ENCODE peak calls at places on chromosomes 12 and 14, in five cellular contexts. One of them, this sample, is unnamed.

GRCh38 chr14:102226356-102227125 is 78.4 kb downstream of the MOK start:
- DNase-seq in endothelial cell of umbilical vein: no peak
- DNase-seq in naive thymus-derived CD4-positive, alpha-beta T cell: no peak
- DNase-seq in body of pancreas: no peak
- DNase-seq in GM06990: no peak
- DNase-seq in this sample: no peak

GRCh38 chr12:48936379-48936979 is 11.2 kb upstream of the FKBP11 start:
- DNase-seq in endothelial cell of umbilical vein: peak; percentile 64
- DNase-seq in naive thymus-derived CD4-positive, alpha-beta T cell: peak; percentile 87
- DNase-seq in body of pancreas: peak; percentile 75
- DNase-seq in GM06990: no peak
- DNase-seq in this sample: peak; percentile 48

GRCh38 chr14:104343690-104344640 is 205.6 kb downstream of the KIF26A start:
- DNase-seq in endothelial cell of umbilical vein: no peak
- DNase-seq in naive thymus-derived CD4-positive, alpha-beta T cell: no peak
- DNase-seq in body of pancreas: no peak
- DNase-seq in GM06990: no peak
- DNase-seq in this sample: no peak

GRCh38 chr12:100716658-100716948 is 78.0 kb upstream of the ANO4 start:
- DNase-seq in endothelial cell of umbilical vein: no peak
- DNase-seq in naive thymus-derived CD4-positive, alpha-beta T cell: no peak
- DNase-seq in body of pancreas: no peak
- DNase-seq in GM06990: no peak
- DNase-seq in this sample: no peak

GRCh38 chr12:132078190-132078589 is 65.9 kb downstream of the DDX51 start:
- DNase-seq in endothelial cell of umbilical vein: peak; percentile 96
- DNase-seq in naive thymus-derived CD4-positive, alpha-beta T cell: no peak
- DNase-seq in body of pancreas: no peak
- DNase-seq in GM06990: no peak
- DNase-seq in this sample: peak; percentile 87

GRCh38 chr12:12927211-12928079 is 24.5 kb downstream of the GPRC5D start:
- DNase-seq in endothelial cell of umbilical vein: peak; percentile 97
- DNase-seq in naive thymus-derived CD4-positive, alpha-beta T cell: no peak
- DNase-seq in body of pancreas: peak; percentile 96
- DNase-seq in GM06990: no peak
- DNase-seq in this sample: no peak

GRCh38 chr12:123180171-123180570 is 29.3 kb upstream of the PITPNM2 start:
- DNase-seq in endothelial cell of umbilical vein: no peak
- DNase-seq in naive thymus-derived CD4-positive, alpha-beta T cell: no peak
- DNase-seq in body of pancreas: no peak
- DNase-seq in GM06990: no peak
- DNase-seq in this sample: no peak

GRCh38 chr12:92146865-92147264 is 1.2 kb upstream of the BTG1 start:
- DNase-seq in endothelial cell of umbilical vein: no peak
- DNase-seq in naive thymus-derived CD4-positive, alpha-beta T cell: no peak
- DNase-seq in body of pancreas: no peak
- DNase-seq in GM06990: no peak
- DNase-seq in this sample: no peak

GRCh38 chr12:123264642-123265041 is 7.0 kb downstream of the CDK2AP1 start:
- DNase-seq in endothelial cell of umbilical vein: no peak
- DNase-seq in naive thymus-derived CD4-positive, alpha-beta T cell: no peak
- DNase-seq in body of pancreas: no peak
- DNase-seq in GM06990: no peak
- DNase-seq in this sample: no peak

GRCh38 chr14:85333313-85333712 is 196.6 kb upstream of the FLRT2 start:
- DNase-seq in endothelial cell of umbilical vein: peak; percentile 67
- DNase-seq in naive thymus-derived CD4-positive, alpha-beta T cell: no peak
- DNase-seq in body of pancreas: peak; percentile 3
- DNase-seq in GM06990: no peak
- DNase-seq in this sample: peak; percentile 16

GRCh38 chr14:34623506-34623905 is 6.4 kb downstream of the SNX6 start:
- DNase-seq in endothelial cell of umbilical vein: peak; percentile 65
- DNase-seq in naive thymus-derived CD4-positive, alpha-beta T cell: no peak
- DNase-seq in body of pancreas: no peak
- DNase-seq in GM06990: no peak
- DNase-seq in this sample: no peak

GRCh38 chr14:61601923-61602732 is 93.2 kb upstream of the HIF1A start:
- DNase-seq in endothelial cell of umbilical vein: no peak
- DNase-seq in naive thymus-derived CD4-positive, alpha-beta T cell: no peak
- DNase-seq in body of pancreas: no peak
- DNase-seq in GM06990: no peak
- DNase-seq in this sample: no peak

GRCh38 chr12:50099302-50100008 is 4.4 kb upstream of the GPD1 start:
- DNase-seq in endothelial cell of umbilical vein: no peak
- DNase-seq in naive thymus-derived CD4-positive, alpha-beta T cell: no peak
- DNase-seq in body of pancreas: no peak
- DNase-seq in GM06990: no peak
- DNase-seq in this sample: peak; percentile 38

GRCh38 chr12:4346931-4347330 is 25.9 kb downstream of the TIGAR start:
- DNase-seq in endothelial cell of umbilical vein: peak; percentile 9
- DNase-seq in naive thymus-derived CD4-positive, alpha-beta T cell: no peak
- DNase-seq in body of pancreas: no peak
- DNase-seq in GM06990: no peak
- DNase-seq in this sample: no peak

GRCh38 chr12:32312049-32312670 is 87.2 kb upstream of the FGD4 start:
- DNase-seq in endothelial cell of umbilical vein: peak; percentile 85
- DNase-seq in naive thymus-derived CD4-positive, alpha-beta T cell: peak; percentile 39
- DNase-seq in body of pancreas: peak; percentile 3
- DNase-seq in GM06990: no peak
- DNase-seq in this sample: no peak

GRCh38 chr14:38524636-38525403 is 268.9 kb upstream of the CLEC14A start:
- DNase-seq in endothelial cell of umbilical vein: no peak
- DNase-seq in naive thymus-derived CD4-positive, alpha-beta T cell: no peak
- DNase-seq in body of pancreas: no peak
- DNase-seq in GM06990: no peak
- DNase-seq in this sample: no peak

GRCh38 chr12:108854055-108854452 is 3.3 kb downstream of the SSH1 start:
- DNase-seq in endothelial cell of umbilical vein: no peak
- DNase-seq in naive thymus-derived CD4-positive, alpha-beta T cell: no peak
- DNase-seq in body of pancreas: peak; percentile 48
- DNase-seq in GM06990: no peak
- DNase-seq in this sample: peak; percentile 55

GRCh38 chr12:58313091-58313855 is 371.9 kb downstream of the ATP23 start:
- DNase-seq in endothelial cell of umbilical vein: peak; percentile 64
- DNase-seq in naive thymus-derived CD4-positive, alpha-beta T cell: no peak
- DNase-seq in body of pancreas: no peak
- DNase-seq in GM06990: no peak
- DNase-seq in this sample: peak; percentile 7

GRCh38 chr12:97275261-97276197 is 187.1 kb upstream of the RMST start:
- DNase-seq in endothelial cell of umbilical vein: no peak
- DNase-seq in naive thymus-derived CD4-positive, alpha-beta T cell: no peak
- DNase-seq in body of pancreas: peak; percentile 9
- DNase-seq in GM06990: peak; percentile 5
- DNase-seq in this sample: peak; percentile 8

GRCh38 chr12:1083888-1084262 is 92.9 kb downstream of the ERC1 start:
- DNase-seq in endothelial cell of umbilical vein: no peak
- DNase-seq in naive thymus-derived CD4-positive, alpha-beta T cell: no peak
- DNase-seq in body of pancreas: peak; percentile 86
- DNase-seq in GM06990: no peak
- DNase-seq in this sample: no peak

GRCh38 chr14:96797188-96797942 is at the start of gene VRK1:
- DNase-seq in endothelial cell of umbilical vein: peak; percentile 98
- DNase-seq in naive thymus-derived CD4-positive, alpha-beta T cell: peak; percentile 91
- DNase-seq in body of pancreas: peak; percentile 95
- DNase-seq in GM06990: peak; percentile 97
- DNase-seq in this sample: peak; percentile 91

GRCh38 chr14:72894623-72895378 is 900 bp upstream of the DPF3 start:
- DNase-seq in endothelial cell of umbilical vein: peak; percentile 59
- DNase-seq in naive thymus-derived CD4-positive, alpha-beta T cell: peak; percentile 14
- DNase-seq in body of pancreas: peak; percentile 44
- DNase-seq in GM06990: peak; percentile 22
- DNase-seq in this sample: no peak

GRCh38 chr14:34833545-34834523 is 41.3 kb downstream of the BAZ1A start:
- DNase-seq in endothelial cell of umbilical vein: no peak
- DNase-seq in naive thymus-derived CD4-positive, alpha-beta T cell: peak; percentile 12
- DNase-seq in body of pancreas: no peak
- DNase-seq in GM06990: no peak
- DNase-seq in this sample: no peak

GRCh38 chr12:97368462-97369150 is 94.0 kb upstream of the RMST start:
- DNase-seq in endothelial cell of umbilical vein: no peak
- DNase-seq in naive thymus-derived CD4-positive, alpha-beta T cell: no peak
- DNase-seq in body of pancreas: no peak
- DNase-seq in GM06990: no peak
- DNase-seq in this sample: no peak

GRCh38 chr14:49972840-49973239 is 80.0 kb downstream of the ARF6 start:
- DNase-seq in endothelial cell of umbilical vein: peak; percentile 79
- DNase-seq in naive thymus-derived CD4-positive, alpha-beta T cell: no peak
- DNase-seq in body of pancreas: peak; percentile 64
- DNase-seq in GM06990: no peak
- DNase-seq in this sample: peak; percentile 78

DNA sequence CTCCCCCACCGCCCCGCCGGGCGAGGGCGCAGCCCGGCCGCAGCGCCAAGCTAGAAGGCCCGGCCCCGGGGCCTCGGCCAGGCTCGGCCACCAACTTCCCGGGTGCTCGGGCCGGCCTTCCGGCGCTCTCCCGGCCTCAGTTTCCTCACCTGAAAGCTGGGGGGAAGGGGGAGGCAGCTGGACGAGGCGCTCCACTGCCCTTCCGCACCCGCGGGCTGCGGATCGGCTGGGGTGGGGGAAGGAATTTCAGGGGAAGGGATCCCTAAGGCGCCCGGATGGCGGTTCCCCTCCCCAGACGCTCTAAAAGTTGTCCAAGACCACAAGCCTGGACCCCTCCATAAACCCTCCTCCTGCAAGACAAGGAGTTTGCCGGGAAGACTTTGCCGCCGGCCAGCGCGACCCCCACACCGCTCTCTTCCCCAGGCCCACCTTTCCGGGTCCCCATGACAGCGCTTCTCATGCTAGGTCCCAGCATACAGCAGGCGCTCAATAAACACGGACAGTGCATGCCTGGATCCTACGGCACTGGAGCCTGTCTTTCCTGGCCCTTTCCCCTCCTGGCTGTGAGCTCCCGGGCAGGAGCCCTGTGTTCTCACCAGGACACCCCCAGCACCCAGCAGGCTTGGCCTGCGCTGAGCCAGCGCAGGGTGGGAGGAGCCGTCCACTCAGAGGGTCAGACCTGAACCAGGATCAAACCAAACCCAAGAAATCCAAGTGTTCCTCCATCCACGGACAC is 18.1 kb downstream of the BEGAIN start:
- DNase-seq in endothelial cell of umbilical vein: no peak
- DNase-seq in naive thymus-derived CD4-positive, alpha-beta T cell: no peak
- DNase-seq in body of pancreas: no peak
- DNase-seq in GM06990: no peak
- DNase-seq in this sample: no peak
- H3K4me3 ChIP-seq in endothelial cell of umbilical vein: no peak overlapping the region
- H3K4me3 ChIP-seq in naive thymus-derived CD4-positive, alpha-beta T cell: no peak overlapping the region
- H3K4me3 ChIP-seq in body of pancreas: no peak overlapping the region
- H3K4me3 ChIP-seq in GM06990: no peak overlapping the region
- H3K4me3 ChIP-seq in this sample: no peak overlapping the region

GRCh38 chr12:6527711-6528110 is 6.6 kb upstream of the GAPDH start:
- DNase-seq in endothelial cell of umbilical vein: no peak
- DNase-seq in naive thymus-derived CD4-positive, alpha-beta T cell: no peak
- DNase-seq in body of pancreas: no peak
- DNase-seq in GM06990: no peak
- DNase-seq in this sample: no peak

GRCh38 chr12:6526766-6527525 is 7.4 kb upstream of the GAPDH start:
- DNase-seq in endothelial cell of umbilical vein: no peak
- DNase-seq in naive thymus-derived CD4-positive, alpha-beta T cell: no peak
- DNase-seq in body of pancreas: no peak
- DNase-seq in GM06990: no peak
- DNase-seq in this sample: no peak

GRCh38 chr12:6528539-6529235 is 5.6 kb upstream of the GAPDH start:
- DNase-seq in endothelial cell of umbilical vein: no peak
- DNase-seq in naive thymus-derived CD4-positive, alpha-beta T cell: no peak
- DNase-seq in body of pancreas: no peak
- DNase-seq in GM06990: no peak
- DNase-seq in this sample: no peak

GRCh38 chr12:6524648-6525047 is 9.7 kb upstream of the GAPDH start:
- DNase-seq in endothelial cell of umbilical vein: no peak
- DNase-seq in naive thymus-derived CD4-positive, alpha-beta T cell: no peak
- DNase-seq in body of pancreas: no peak
- DNase-seq in GM06990: no peak
- DNase-seq in this sample: no peak

GRCh38 chr12:6526201-6526600 is 8.1 kb upstream of the GAPDH start:
- DNase-seq in endothelial cell of umbilical vein: no peak
- DNase-seq in naive thymus-derived CD4-positive, alpha-beta T cell: no peak
- DNase-seq in body of pancreas: no peak
- DNase-seq in GM06990: no peak
- DNase-seq in this sample: no peak
- H3K36me3 ChIP-seq in endothelial cell of umbilical vein: peaks cover 52% of the 10 kb centered on the region
- H3K36me3 ChIP-seq in naive thymus-derived CD4-positive, alpha-beta T cell: peaks cover 15% of the 10 kb centered on the region
- H3K36me3 ChIP-seq in body of pancreas: peaks cover 9% of the 10 kb centered on the region
- H3K36me3 ChIP-seq in GM06990: peaks cover 68% of the 10 kb centered on the region
- H3K36me3 ChIP-seq in this sample: peaks cover 96% of the 10 kb centered on the region

GRCh38 chr14:106493962-106494823 is 967.8 kb downstream of the TMEM121 start:
- DNase-seq in endothelial cell of umbilical vein: no peak
- DNase-seq in naive thymus-derived CD4-positive, alpha-beta T cell: no peak
- DNase-seq in body of pancreas: no peak
- DNase-seq in GM06990: no peak
- DNase-seq in this sample: no peak
- H3K4me3 ChIP-seq in endothelial cell of umbilical vein: no peak overlapping the region
- H3K4me3 ChIP-seq in naive thymus-derived CD4-positive, alpha-beta T cell: peak overlapping the region; percentile 28
- H3K4me3 ChIP-seq in body of pancreas: no peak overlapping the region
- H3K4me3 ChIP-seq in GM06990: no peak overlapping the region
- H3K4me3 ChIP-seq in this sample: no peak overlapping the region

GRCh38 chr12:53064613-53065415 is 14.4 kb downstream of the SPRYD3 start:
- DNase-seq in endothelial cell of umbilical vein: no peak
- DNase-seq in naive thymus-derived CD4-positive, alpha-beta T cell: no peak
- DNase-seq in body of pancreas: peak; percentile 2
- DNase-seq in GM06990: no peak
- DNase-seq in this sample: no peak

GRCh38 chr12:53063708-53064612 is 14.1 kb downstream of the TNS2 start:
- DNase-seq in endothelial cell of umbilical vein: no peak
- DNase-seq in naive thymus-derived CD4-positive, alpha-beta T cell: no peak
- DNase-seq in body of pancreas: peak; percentile 56
- DNase-seq in GM06990: no peak
- DNase-seq in this sample: peak; percentile 62

GRCh38 chr12:53062011-53062961 is 12.4 kb downstream of the TNS2 start:
- DNase-seq in endothelial cell of umbilical vein: no peak
- DNase-seq in naive thymus-derived CD4-positive, alpha-beta T cell: no peak
- DNase-seq in body of pancreas: peak; percentile 2
- DNase-seq in GM06990: no peak
- DNase-seq in this sample: no peak

GRCh38 chr12:53061404-53062010 is 11.6 kb downstream of the TNS2 start:
- DNase-seq in endothelial cell of umbilical vein: no peak
- DNase-seq in naive thymus-derived CD4-positive, alpha-beta T cell: no peak
- DNase-seq in body of pancreas: peak; percentile 89
- DNase-seq in GM06990: no peak
- DNase-seq in this sample: peak; percentile 39

DNA sequence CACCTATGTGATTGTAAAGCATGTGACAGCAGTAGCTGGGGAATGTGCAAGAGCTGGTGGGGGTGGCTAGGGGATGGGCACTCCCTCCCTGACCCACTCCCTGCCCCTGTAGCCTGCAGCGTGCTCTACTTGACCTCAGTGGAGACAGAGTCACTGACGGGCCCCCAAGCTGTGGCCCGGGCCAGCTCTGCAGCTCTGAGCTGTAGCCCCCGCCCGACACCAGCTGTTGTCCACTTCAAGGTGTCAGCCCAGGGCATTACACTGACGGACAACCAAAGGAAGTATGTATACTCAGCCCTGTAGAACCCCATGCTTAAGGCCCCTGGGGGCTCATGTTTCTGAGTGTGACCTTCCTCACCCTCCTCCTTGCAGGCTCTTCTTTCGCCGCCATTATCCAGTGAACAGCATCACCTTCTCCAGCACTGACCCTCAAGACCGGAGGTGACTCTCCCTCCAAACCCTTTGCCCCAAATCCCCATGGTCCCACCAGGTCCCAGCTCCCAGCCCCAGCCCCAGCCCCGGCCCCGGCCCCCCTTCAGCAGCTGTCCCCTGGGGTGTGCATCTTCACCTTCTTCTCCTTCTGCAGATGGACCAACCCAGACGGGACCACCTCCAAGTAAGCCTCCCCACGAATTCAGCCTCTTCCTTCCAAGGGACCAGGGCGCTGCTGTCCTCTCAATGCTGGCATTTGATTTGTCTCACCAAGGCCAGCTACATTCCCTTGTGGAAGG is 13.3 kb downstream of the TNS2 start:
- DNase-seq in endothelial cell of umbilical vein: no peak
- DNase-seq in naive thymus-derived CD4-positive, alpha-beta T cell: no peak
- DNase-seq in body of pancreas: peak; percentile 5
- DNase-seq in GM06990: no peak
- DNase-seq in this sample: no peak
- H3K36me3 ChIP-seq in endothelial cell of umbilical vein: peaks cover 38% of the 10 kb centered on the region
- H3K36me3 ChIP-seq in naive thymus-derived CD4-positive, alpha-beta T cell: no peaks in the 10 kb centered on the region
- H3K36me3 ChIP-seq in body of pancreas: no peaks in the 10 kb centered on the region
- H3K36me3 ChIP-seq in GM06990: peaks cover 12% of the 10 kb centered on the region
- H3K36me3 ChIP-seq in this sample: peaks cover 35% of the 10 kb centered on the region